ENCODE peak calls at places on chromosome 18, in seven cellular contexts. X is fibroblast of the conjunctiva; F is activated naive CD8-positive, alpha-beta T cell treated with anti-CD3 and anti-CD28 coated beads for 36 hours; J is NCI-H2081; W is stimulated activated naive CD8-positive, alpha-beta T cell treated with anti-CD3 and anti-CD28 coated beads, Interleukin-15, Interleukin-2, amounts not matched to agents 100 U/mL and 50 U/mL, for 24 hours; A is epithelial cell of prostate; L is activated CD4-positive, alpha-beta T cell treated with anti-CD3 and anti-CD28 coated beads for 1 hour. N is an unnamed sample.

GRCh38 chr18:78813898-78814297 is 165.7 kb upstream of the SALL3 start:
- DNase-seq in X (no peak), F (no peak), J (no peak), W (no peak), A (no peak), L (no peak), N (no peak)

GRCh38 chr18:55575949-55576348 is 12.0 kb downstream of the TCF4 start:
- DNase-seq in X (no peak), F (no peak), J (no peak), W (no peak), A (no peak), L (no peak), N (no peak)

GRCh38 chr18:58476521-58477210 is 152.2 kb downstream of the ALPK2 start:
- DNase-seq in X (no peak), F (no peak), J (peak), W (no peak), A (no peak), L (no peak), N (no peak)

GRCh38 chr18:78625895-78626294 is 353.7 kb upstream of the SALL3 start:
- DNase-seq in X (no peak), F (no peak), J (no peak), W (no peak), A (no peak), L (no peak), N (no peak)

GRCh38 chr18:10822457-10822856 is 296.6 kb downstream of the NAPG start:
- DNase-seq in X (no peak), F (no peak), J (no peak), W (no peak), A (no peak), L (no peak), N (no peak)

GRCh38 chr18:392926-393325 is 107.6 kb downstream of the COLEC12 start:
- DNase-seq in X (no peak), F (no peak), J (no peak), W (no peak), A (no peak), L (no peak), N (no peak)

GRCh38 chr18:32552421-32553030 is 81.8 kb upstream of the GAREM1 start:
- DNase-seq in X (peak), F (peak), J (peak), W (peak), A (peak), L (peak), N (peak)

GRCh38 chr18:62450546-62451395 is 72.1 kb upstream of the ZCCHC2 start:
- DNase-seq in X (peak), F (no peak), J (peak), W (no peak), A (no peak), L (no peak), N (no peak)

GRCh38 chr18:35045121-35045520 is 3.9 kb downstream of the MAPRE2 start:
- DNase-seq in X (no peak), F (no peak), J (peak), W (no peak), A (no peak), L (no peak), N (no peak)

GRCh38 chr18:57497372-57498294 is 62.5 kb downstream of the ONECUT2 start:
- DNase-seq in X (no peak), F (no peak), J (no peak), W (no peak), A (no peak), L (no peak), N (no peak)

GRCh38 chr18:45571714-45572113 is 43.6 kb upstream of the SLC14A2 start:
- DNase-seq in X (no peak), F (no peak), J (no peak), W (no peak), A (no peak), L (no peak), N (no peak)

GRCh38 chr18:48798334-48799197 is 152.2 kb downstream of the SMAD7 start:
- DNase-seq in X (no peak), F (no peak), J (no peak), W (peak), A (no peak), L (peak), N (no peak)

GRCh38 chr18:27661320-27662049 is 476.4 kb upstream of the CHST9 start:
- DNase-seq in X (no peak), F (no peak), J (peak), W (no peak), A (no peak), L (no peak), N (no peak)

GRCh38 chr18:39167990-39168389 is 1602.4 kb upstream of the CELF4 start:
- DNase-seq in X (no peak), F (no peak), J (no peak), W (no peak), A (no peak), L (no peak), N (no peak)

GRCh38 chr18:3725100-3725499 is 275.1 kb downstream of the TGIF1 start:
- DNase-seq in X (no peak), F (no peak), J (no peak), W (no peak), A (no peak), L (no peak), N (no peak)